ENCODE peak calls at places on chromosome 16, in eight cellular contexts. J is heart right ventricle, C is OCI-LY7, Q is left ventricle myocardium inferior, L is uterus, M is upper lobe of left lung, T is dorsolateral prefrontal cortex, Z is PC-9. O is an unnamed sample.

GRCh38 chr16:57526498-57526897 is 9.9 kb downstream of the CCDC102A start:
- DNase-seq in C (no peak), T (no peak), M (no peak), L (no peak), Q (no peak), J (no peak), Z (no peak), O (no peak)

GRCh38 chr16:12458591-12459400 is 344.9 kb downstream of the CPPED1 start:
- DNase-seq in J (peak), T (no peak), L (no peak), M (peak), Q (peak), C (peak), Z (no peak), O (peak)

GRCh38 chr16:73743665-73744496 is 552.7 kb upstream of the PSMD7 start:
- DNase-seq in T (no peak), L (no peak), Z (no peak), Q (no peak), C (no peak), J (no peak), M (no peak), O (no peak)

GRCh38 chr16:85065099-85065498 is 37.5 kb downstream of the KIAA0513 start:
- DNase-seq in L (no peak), J (no peak), M (no peak), T (no peak), Z (no peak), C (no peak), Q (no peak), O (no peak)

GRCh38 chr16:86252596-86252995 is 257.7 kb upstream of the FOXF1 start:
- DNase-seq in T (no peak), Q (no peak), J (no peak), L (no peak), C (peak), M (no peak), Z (no peak), O (no peak)

GRCh38 chr16:25037632-25038031 is 22.5 kb upstream of the ARHGAP17 start:
- DNase-seq in L (no peak), C (no peak), J (no peak), Z (no peak), Q (no peak), M (no peak), T (no peak), O (no peak)

GRCh38 chr16:84459941-84460405 is 44.5 kb downstream of the MEAK7 start:
- DNase-seq in C (no peak), L (no peak), T (no peak), Q (no peak), M (peak), J (no peak), Z (no peak), O (peak)

GRCh38 chr16:88853336-88853941 is 3.3 kb downstream of the GALNS start:
- DNase-seq in T (no peak), M (peak), L (no peak), J (no peak), Z (no peak), Q (no peak), C (no peak), O (no peak)

GRCh38 chr16:51243836-51244483 is 92.9 kb upstream of the SALL1 start:
- DNase-seq in J (no peak), Z (no peak), C (no peak), L (peak), M (no peak), Q (no peak), T (no peak), O (peak)

GRCh38 chr16:85446846-85447656 is 166.1 kb upstream of the GSE1 start:
- DNase-seq in T (no peak), Z (no peak), C (peak), J (no peak), L (no peak), Q (no peak), M (no peak), O (no peak)

GRCh38 chr16:83115491-83116232 is 488.9 kb downstream of the CDH13 start:
- DNase-seq in C (peak), M (peak), T (no peak), Z (no peak), L (no peak), J (no peak), Q (no peak), O (no peak)

GRCh38 chr16:181668-182021 is 1.4 kb downstream of the HBQ1 start:
- DNase-seq in T (no peak), M (no peak), C (no peak), J (no peak), Z (no peak), L (no peak), Q (no peak), O (no peak)
- TF ChIP-seq CTCF in T (no peak), M (no peak), C (peak), J (no peak), Z (no peak), L (no peak), Q (no peak), O (peak)

GRCh38 chr16:3824121-3824795 is 56.3 kb downstream of the CREBBP start:
- DNase-seq in C (no peak), Q (no peak), L (no peak), J (no peak), T (peak), M (no peak), Z (no peak), O (no peak)
- H3K27ac ChIP-seq in C (no peak), Q (no peak), L (no peak), J (no peak), T (no peak), M (no peak), Z (peak), O (no peak)

GRCh38 chr16:47672475-47672874 is 211.3 kb downstream of the PHKB start:
- DNase-seq in T (no peak), C (no peak), L (no peak), Z (no peak), Q (no peak), J (no peak), M (no peak), O (no peak)

DNA sequence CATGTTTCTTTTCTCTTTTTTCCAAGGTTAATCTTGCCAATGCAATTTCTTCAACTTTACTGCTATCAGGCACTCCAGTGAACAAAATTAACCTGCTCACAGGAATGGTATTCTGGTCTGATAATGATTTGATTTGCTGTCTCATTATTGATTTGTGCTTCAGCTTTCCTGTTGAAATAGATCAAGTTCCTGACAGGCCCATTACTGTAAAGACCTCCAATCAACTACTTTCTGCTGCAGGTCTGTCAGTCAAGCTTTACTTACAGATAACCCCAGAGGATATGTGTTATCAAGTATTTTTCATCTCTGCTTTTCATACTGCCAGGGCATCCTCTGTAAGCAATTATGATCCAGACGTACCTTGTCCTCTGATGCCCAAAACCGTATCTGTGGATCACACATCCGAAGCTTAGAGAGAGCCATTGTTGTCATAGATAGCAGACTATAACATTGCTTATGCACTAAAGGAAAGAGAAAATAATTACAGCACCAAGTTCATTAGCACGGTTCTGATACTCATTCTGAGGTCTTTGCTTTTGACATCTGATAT is 215.6 kb downstream of the PHKB start:
- DNase-seq in M (no peak), C (no peak), T (no peak), L (no peak), Q (no peak), Z (no peak), J (no peak), O (no peak)
- TF ChIP-seq CTCF in M (no peak), C (no peak), T (no peak), L (no peak), Q (no peak), Z (no peak), J (no peak), O (no peak)

DNA sequence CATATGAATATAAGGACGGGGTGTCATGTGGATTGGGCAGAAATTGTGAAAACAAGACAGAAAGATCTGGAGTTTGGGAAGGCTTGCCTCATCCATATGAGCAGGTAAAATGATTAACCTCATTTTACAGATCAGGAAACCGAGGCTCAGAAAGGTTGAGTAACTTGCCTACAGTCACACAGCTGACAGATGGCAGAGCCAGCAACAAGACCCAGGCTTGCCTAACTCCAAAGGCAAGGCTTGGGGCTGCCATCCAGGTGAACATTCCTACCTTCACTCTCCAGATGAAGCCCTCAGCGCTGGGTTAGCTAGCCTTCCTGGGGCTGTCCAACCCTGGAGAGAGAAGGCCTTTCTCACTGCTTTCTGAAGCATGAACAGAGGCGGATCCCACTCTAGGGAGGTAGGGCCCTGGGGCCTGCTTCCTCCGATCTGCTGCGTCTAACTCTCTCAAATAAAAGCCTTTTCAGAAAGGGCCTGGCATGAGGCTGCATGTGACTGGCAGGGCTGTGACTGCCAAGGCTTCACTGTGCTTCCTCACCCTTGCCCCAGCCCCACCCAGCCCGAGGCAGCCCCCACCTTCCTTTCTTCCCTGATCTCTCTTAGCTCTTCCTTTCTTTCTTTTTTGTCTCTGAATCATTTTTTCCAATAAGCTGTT is 107.8 kb downstream of the GNAO1 start:
- DNase-seq in M (no peak), Q (peak), L (no peak), Z (no peak), C (no peak), T (peak), J (no peak), O (no peak)
- H3K27ac ChIP-seq in M (peak), Q (peak), L (no peak), Z (no peak), C (no peak), T (peak), J (peak), O (no peak)

GRCh38 chr16:78094166-78094565 is 5.3 kb upstream of the WWOX start:
- DNase-seq in Q (no peak), L (no peak), Z (no peak), T (no peak), J (no peak), M (no peak), C (no peak), O (no peak)
- TF ChIP-seq CTCF in Q (peak), L (no peak), Z (no peak), T (no peak), J (peak), M (no peak), C (peak), O (no peak)

DNA sequence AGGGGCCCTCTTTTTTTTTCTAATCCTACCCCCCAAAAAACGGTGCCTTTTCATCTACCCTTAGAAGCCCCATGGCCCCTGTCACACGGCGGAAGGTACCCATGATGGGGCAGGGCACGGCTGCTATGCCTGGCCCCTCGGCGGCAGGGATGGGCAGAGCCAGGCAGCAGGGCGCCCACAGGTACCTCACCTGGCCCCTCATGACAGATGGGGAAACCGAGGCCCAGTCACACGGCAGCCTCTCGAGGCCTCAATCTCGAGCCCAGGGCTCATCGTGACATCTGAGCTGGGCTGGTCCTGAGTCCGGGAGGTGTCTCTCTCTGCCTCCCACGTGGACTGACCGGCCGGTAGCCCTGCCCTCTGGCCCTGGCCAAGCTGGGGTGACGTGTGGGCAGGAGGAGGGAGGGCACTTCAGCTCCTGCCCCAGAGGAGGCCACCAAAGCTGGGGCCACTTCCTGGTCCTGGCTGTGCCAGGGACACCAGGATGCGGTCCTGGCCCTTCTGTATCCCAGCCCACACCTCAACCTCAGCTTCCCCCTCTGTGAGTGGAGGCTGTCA is 11.6 kb downstream of the TRAF7 start:
- DNase-seq in L (no peak), M (no peak), Z (no peak), Q (no peak), T (no peak), C (no peak), J (no peak), O (peak)
- H3K27ac ChIP-seq in L (no peak), M (no peak), Z (no peak), Q (no peak), T (no peak), C (no peak), J (no peak), O (no peak)

GRCh38 chr16:63530974-63531373 is 1494.7 kb upstream of the CDH8 start:
- DNase-seq in J (peak), T (no peak), M (no peak), Z (no peak), L (no peak), Q (no peak), C (no peak), O (no peak)

GRCh38 chr16:63527404-63527803 is 1491.2 kb upstream of the CDH8 start:
- DNase-seq in L (no peak), Q (no peak), J (no peak), C (no peak), M (no peak), T (no peak), Z (no peak), O (no peak)

DNA sequence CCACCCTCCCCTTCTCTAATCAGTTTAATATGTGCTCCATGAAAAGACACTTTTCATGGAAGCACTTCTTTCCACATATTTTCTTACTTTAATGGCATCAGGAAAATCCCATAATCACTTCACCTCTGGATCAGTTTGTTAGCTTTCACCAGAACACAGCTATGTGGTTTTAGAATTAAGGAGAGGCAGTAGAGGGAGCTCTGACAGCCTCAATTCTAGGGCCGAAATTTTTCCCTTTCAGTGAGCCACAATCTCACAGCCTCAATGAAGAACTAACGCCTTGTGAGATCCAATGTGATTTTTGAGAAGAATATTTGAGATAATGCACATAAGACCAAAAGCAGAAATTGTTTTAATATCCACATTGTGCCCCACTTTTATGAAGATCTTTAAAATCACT is 1494.0 kb upstream of the CDH8 start:
- DNase-seq in Z (no peak), T (peak), L (no peak), J (no peak), M (no peak), Q (no peak), C (no peak), O (no peak)
- TF ChIP-seq CTCF in Z (no peak), T (no peak), L (no peak), J (peak), M (no peak), Q (peak), C (peak), O (peak)

GRCh38 chr16:20911361-20911760 is 10.8 kb downstream of the LYRM1 start:
- DNase-seq in Q (no peak), C (no peak), M (no peak), Z (peak), L (no peak), T (no peak), J (no peak), O (no peak)
- H3K27ac ChIP-seq in Q (peak), C (no peak), M (peak), Z (peak), L (peak), T (no peak), J (peak), O (no peak)